ENCODE peak calls at places on chromosomes 11 and 22, in five cellular contexts. One of them, this sample, is unnamed.

GRCh38 chr11:876550-876949 is 33.9 kb downstream of the TSPAN4 start:
- DNase-seq in upper lobe of left lung: no peak
- DNase-seq in HL-60: no peak
- DNase-seq in cardiac muscle cell: no peak
- DNase-seq in bronchial epithelial cell: no peak
- DNase-seq in this sample: no peak

GRCh38 chr11:88414385-88414861 is 76.9 kb upstream of the CTSC start:
- DNase-seq in upper lobe of left lung: peak; percentile 64
- DNase-seq in HL-60: peak; percentile 44
- DNase-seq in cardiac muscle cell: peak; percentile 78
- DNase-seq in bronchial epithelial cell: peak; percentile 50
- DNase-seq in this sample: no peak

GRCh38 chr11:79294845-79295520 is 145.8 kb downstream of the TENM4 start:
- DNase-seq in upper lobe of left lung: no peak
- DNase-seq in HL-60: no peak
- DNase-seq in cardiac muscle cell: no peak
- DNase-seq in bronchial epithelial cell: no peak
- DNase-seq in this sample: no peak

GRCh38 chr11:119846374-119846773 is 117.4 kb upstream of the NECTIN1 start:
- DNase-seq in upper lobe of left lung: no peak
- DNase-seq in HL-60: no peak
- DNase-seq in cardiac muscle cell: no peak
- DNase-seq in bronchial epithelial cell: no peak
- DNase-seq in this sample: no peak

GRCh38 chr11:47514825-47515647 is 37.9 kb downstream of the CELF1 start:
- DNase-seq in upper lobe of left lung: no peak
- DNase-seq in HL-60: peak; percentile 58
- DNase-seq in cardiac muscle cell: no peak
- DNase-seq in bronchial epithelial cell: peak; percentile 73
- DNase-seq in this sample: no peak

GRCh38 chr11:65792456-65792855 is 5.6 kb downstream of the OVOL1 start:
- DNase-seq in upper lobe of left lung: no peak
- DNase-seq in HL-60: no peak
- DNase-seq in cardiac muscle cell: no peak
- DNase-seq in bronchial epithelial cell: no peak
- DNase-seq in this sample: no peak

GRCh38 chr22:41688365-41689211 is at the start of gene SNU13:
- DNase-seq in upper lobe of left lung: peak; percentile 96
- DNase-seq in HL-60: peak; percentile 94
- DNase-seq in cardiac muscle cell: peak; percentile 95
- DNase-seq in bronchial epithelial cell: peak; percentile 81
- DNase-seq in this sample: peak; percentile 82

GRCh38 chr11:89321401-89321800 is 143.7 kb downstream of the TYR start:
- DNase-seq in upper lobe of left lung: no peak
- DNase-seq in HL-60: no peak
- DNase-seq in cardiac muscle cell: no peak
- DNase-seq in bronchial epithelial cell: peak; percentile 57
- DNase-seq in this sample: no peak

GRCh38 chr11:70542406-70542805 is 144.1 kb downstream of the CTTN start:
- DNase-seq in upper lobe of left lung: peak; percentile 74
- DNase-seq in HL-60: no peak
- DNase-seq in cardiac muscle cell: no peak
- DNase-seq in bronchial epithelial cell: no peak
- DNase-seq in this sample: no peak

GRCh38 chr22:50530280-50530856 is 556 bp upstream of the TYMP start:
- DNase-seq in upper lobe of left lung: peak; percentile 88
- DNase-seq in HL-60: peak; percentile 87
- DNase-seq in cardiac muscle cell: no peak
- DNase-seq in bronchial epithelial cell: peak; percentile 52
- DNase-seq in this sample: no peak

GRCh38 chr11:59144579-59145345 is 2.1 kb downstream of the FAM111A start:
- DNase-seq in upper lobe of left lung: peak; percentile 85
- DNase-seq in HL-60: peak; percentile 43
- DNase-seq in cardiac muscle cell: peak; percentile 72
- DNase-seq in bronchial epithelial cell: peak; percentile 86
- DNase-seq in this sample: peak; percentile 54

GRCh38 chr22:44491666-44492405 is 6.2 kb downstream of the RTL6 start:
- DNase-seq in upper lobe of left lung: no peak
- DNase-seq in HL-60: no peak
- DNase-seq in cardiac muscle cell: no peak
- DNase-seq in bronchial epithelial cell: no peak
- DNase-seq in this sample: no peak

GRCh38 chr22:38724176-38724575 is 18.4 kb downstream of the GTPBP1 start:
- DNase-seq in upper lobe of left lung: no peak
- DNase-seq in HL-60: no peak
- DNase-seq in cardiac muscle cell: no peak
- DNase-seq in bronchial epithelial cell: no peak
- DNase-seq in this sample: no peak

GRCh38 chr11:76702378-76703128 is 32.0 kb upstream of the LRRC32 start:
- DNase-seq in upper lobe of left lung: no peak
- DNase-seq in HL-60: no peak
- DNase-seq in cardiac muscle cell: no peak
- DNase-seq in bronchial epithelial cell: no peak
- DNase-seq in this sample: no peak

GRCh38 chr11:26286472-26287066 is 45.4 kb upstream of the ANO3 start:
- DNase-seq in upper lobe of left lung: no peak
- DNase-seq in HL-60: no peak
- DNase-seq in cardiac muscle cell: peak; percentile 62
- DNase-seq in bronchial epithelial cell: peak; percentile 21
- DNase-seq in this sample: peak; percentile 63

GRCh38 chr22:30763815-30764686 is 69.4 kb downstream of the OSBP2 start:
- DNase-seq in upper lobe of left lung: peak; percentile 37
- DNase-seq in HL-60: peak; percentile 6
- DNase-seq in cardiac muscle cell: peak; percentile 84
- DNase-seq in bronchial epithelial cell: peak; percentile 89
- DNase-seq in this sample: peak; percentile 79

GRCh38 chr22:40216041-40216756 is 38.5 kb downstream of the TNRC6B start:
- DNase-seq in upper lobe of left lung: no peak
- DNase-seq in HL-60: peak; percentile 26
- DNase-seq in cardiac muscle cell: no peak
- DNase-seq in bronchial epithelial cell: no peak
- DNase-seq in this sample: no peak

DNA sequence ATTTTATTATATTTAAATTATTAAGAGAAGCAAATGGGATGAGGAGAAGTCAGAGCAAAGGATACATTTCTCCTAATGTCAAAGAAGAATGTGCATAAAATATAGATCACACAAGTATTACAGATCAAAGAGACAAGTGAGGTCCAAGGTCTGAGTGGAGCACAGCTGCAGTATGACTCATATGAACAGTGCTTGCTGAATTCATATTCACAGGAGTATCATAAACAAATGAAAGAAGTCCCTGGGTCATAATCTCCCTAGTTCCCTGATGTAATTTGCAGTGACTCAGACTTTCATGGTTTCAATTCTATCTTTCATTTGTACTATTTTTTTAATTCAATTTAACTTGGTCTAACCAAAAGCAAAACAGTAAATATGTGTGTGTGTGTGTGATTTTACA is 499.0 kb upstream of the CCDC179 start:
- DNase-seq in upper lobe of left lung: no peak
- DNase-seq in HL-60: no peak
- DNase-seq in cardiac muscle cell: no peak
- DNase-seq in bronchial epithelial cell: peak; percentile 94
- DNase-seq in this sample: no peak
- H3K27me3 ChIP-seq in upper lobe of left lung: no peaks in the 10 kb centered on the region
- H3K27me3 ChIP-seq in HL-60: no peaks in the 10 kb centered on the region
- H3K27me3 ChIP-seq in cardiac muscle cell: no peaks in the 10 kb centered on the region
- H3K27me3 ChIP-seq in bronchial epithelial cell: no peaks in the 10 kb centered on the region
- H3K27me3 ChIP-seq in this sample: no peaks in the 10 kb centered on the region

GRCh38 chr11:45423036-45423435 is 136.9 kb upstream of the SYT13 start:
- DNase-seq in upper lobe of left lung: no peak
- DNase-seq in HL-60: no peak
- DNase-seq in cardiac muscle cell: no peak
- DNase-seq in bronchial epithelial cell: no peak
- DNase-seq in this sample: no peak
- H3K27me3 ChIP-seq in upper lobe of left lung: no peaks in the 10 kb centered on the region
- H3K27me3 ChIP-seq in HL-60: no peaks in the 10 kb centered on the region
- H3K27me3 ChIP-seq in cardiac muscle cell: no peaks in the 10 kb centered on the region
- H3K27me3 ChIP-seq in bronchial epithelial cell: no peaks in the 10 kb centered on the region
- H3K27me3 ChIP-seq in this sample: no peaks in the 10 kb centered on the region

DNA sequence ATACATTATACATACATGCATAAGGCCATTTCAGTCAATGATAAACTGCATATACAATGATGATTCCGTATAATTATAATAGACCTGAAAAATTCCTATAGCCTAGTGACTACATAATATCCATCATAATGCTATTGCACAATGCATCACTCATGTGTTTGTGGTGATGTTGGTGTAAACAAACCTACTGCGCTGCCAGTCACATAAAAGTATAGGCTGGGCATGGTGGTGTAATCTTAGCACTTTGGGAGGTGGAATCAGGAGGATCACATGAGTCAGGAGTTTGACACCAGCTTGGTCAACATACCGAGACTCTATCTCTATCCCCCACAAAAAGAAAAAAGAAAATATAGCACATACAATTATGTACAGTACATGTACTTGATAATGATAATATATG is 163.7 kb upstream of the DDI1 start:
- DNase-seq in upper lobe of left lung: no peak
- DNase-seq in HL-60: no peak
- DNase-seq in cardiac muscle cell: no peak
- DNase-seq in bronchial epithelial cell: peak; percentile 47
- DNase-seq in this sample: no peak
- H3K27me3 ChIP-seq in upper lobe of left lung: no peaks in the 10 kb centered on the region
- H3K27me3 ChIP-seq in HL-60: no peaks in the 10 kb centered on the region
- H3K27me3 ChIP-seq in cardiac muscle cell: no peaks in the 10 kb centered on the region
- H3K27me3 ChIP-seq in bronchial epithelial cell: no peaks in the 10 kb centered on the region
- H3K27me3 ChIP-seq in this sample: no peaks in the 10 kb centered on the region

GRCh38 chr11:74755395-74755995 is 6.8 kb downstream of the RNF169 start:
- DNase-seq in upper lobe of left lung: no peak
- DNase-seq in HL-60: no peak
- DNase-seq in cardiac muscle cell: no peak
- DNase-seq in bronchial epithelial cell: peak; percentile 49
- DNase-seq in this sample: no peak
- H3K27me3 ChIP-seq in upper lobe of left lung: no peaks in the 10 kb centered on the region
- H3K27me3 ChIP-seq in HL-60: no peaks in the 10 kb centered on the region
- H3K27me3 ChIP-seq in cardiac muscle cell: no peaks in the 10 kb centered on the region
- H3K27me3 ChIP-seq in bronchial epithelial cell: no peaks in the 10 kb centered on the region
- H3K27me3 ChIP-seq in this sample: no peaks in the 10 kb centered on the region

GRCh38 chr22:20964799-20965103 is 2.3 kb upstream of the AIFM3 start:
- DNase-seq in upper lobe of left lung: no peak
- DNase-seq in HL-60: no peak
- DNase-seq in cardiac muscle cell: no peak
- DNase-seq in bronchial epithelial cell: no peak
- DNase-seq in this sample: no peak

GRCh38 chr22:20965888-20966855 is 883 bp upstream of the AIFM3 start:
- DNase-seq in upper lobe of left lung: no peak
- DNase-seq in HL-60: no peak
- DNase-seq in cardiac muscle cell: no peak
- DNase-seq in bronchial epithelial cell: no peak
- DNase-seq in this sample: no peak

GRCh38 chr22:20964090-20964798 is 2.8 kb upstream of the AIFM3 start:
- DNase-seq in upper lobe of left lung: no peak
- DNase-seq in HL-60: no peak
- DNase-seq in cardiac muscle cell: no peak
- DNase-seq in bronchial epithelial cell: no peak
- DNase-seq in this sample: no peak

GRCh38 chr22:20966883-20967696 is at the start of gene AIFM3:
- DNase-seq in upper lobe of left lung: no peak
- DNase-seq in HL-60: no peak
- DNase-seq in cardiac muscle cell: no peak
- DNase-seq in bronchial epithelial cell: no peak
- DNase-seq in this sample: no peak

DNA sequence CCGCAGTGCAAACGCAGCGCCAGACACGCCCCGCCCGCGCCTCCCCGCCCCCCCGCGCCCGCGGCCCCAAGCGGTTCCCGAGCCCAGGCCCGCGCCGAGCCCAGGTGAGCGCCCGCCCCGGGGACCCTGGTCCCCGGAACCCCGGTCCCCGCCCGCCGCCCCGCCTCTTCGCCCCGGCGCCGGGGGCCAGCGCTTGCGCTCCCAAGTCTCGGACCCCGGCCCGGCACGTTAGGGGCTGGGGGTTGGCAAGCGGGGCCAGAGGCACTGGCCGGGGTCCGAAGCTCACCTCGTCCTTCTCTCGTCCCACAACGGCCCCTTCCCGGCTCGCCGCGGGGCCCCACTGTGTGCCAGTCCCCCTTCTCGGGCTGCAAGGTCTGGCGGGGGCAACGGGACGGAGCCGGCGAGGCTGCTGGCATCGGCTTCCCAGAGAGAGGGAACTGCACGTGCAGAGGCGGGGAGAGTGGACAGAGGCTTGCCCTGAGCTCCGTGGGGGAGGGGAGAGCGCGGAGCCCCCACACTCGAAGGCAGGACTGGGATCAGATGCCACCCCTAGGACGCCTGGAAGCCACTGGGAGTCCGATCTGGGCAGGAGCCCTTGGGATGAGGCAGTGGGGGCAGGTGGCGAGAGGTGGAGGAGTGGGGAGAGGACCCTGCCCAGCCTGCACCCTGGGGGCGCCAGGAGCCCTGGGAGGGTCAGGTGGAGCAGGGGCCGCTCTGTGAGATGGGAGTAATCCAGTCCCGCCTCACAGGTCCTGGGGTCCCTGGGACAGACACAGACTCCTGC is 1.8 kb upstream of the AIFM3 start:
- DNase-seq in upper lobe of left lung: no peak
- DNase-seq in HL-60: no peak
- DNase-seq in cardiac muscle cell: peak; percentile 33
- DNase-seq in bronchial epithelial cell: no peak
- DNase-seq in this sample: no peak
- H3K27me3 ChIP-seq in upper lobe of left lung: no peaks in the 10 kb centered on the region
- H3K27me3 ChIP-seq in HL-60: no peaks in the 10 kb centered on the region
- H3K27me3 ChIP-seq in cardiac muscle cell: peaks cover 34% of the 10 kb centered on the region
- H3K27me3 ChIP-seq in bronchial epithelial cell: no peaks in the 10 kb centered on the region
- H3K27me3 ChIP-seq in this sample: peaks cover 50% of the 10 kb centered on the region

GRCh38 chr11:100442017-100442416 is 245.1 kb upstream of the ARHGAP42 start:
- DNase-seq in upper lobe of left lung: no peak
- DNase-seq in HL-60: no peak
- DNase-seq in cardiac muscle cell: no peak
- DNase-seq in bronchial epithelial cell: peak; percentile 62
- DNase-seq in this sample: no peak
- H3K27me3 ChIP-seq in upper lobe of left lung: no peaks in the 10 kb centered on the region
- H3K27me3 ChIP-seq in HL-60: no peaks in the 10 kb centered on the region
- H3K27me3 ChIP-seq in cardiac muscle cell: no peaks in the 10 kb centered on the region
- H3K27me3 ChIP-seq in bronchial epithelial cell: peaks cover under 1% of the 10 kb centered on the region
- H3K27me3 ChIP-seq in this sample: no peaks in the 10 kb centered on the region

GRCh38 chr11:35523351-35523768 is 2.1 kb downstream of the PAMR1 start:
- DNase-seq in upper lobe of left lung: no peak
- DNase-seq in HL-60: no peak
- DNase-seq in cardiac muscle cell: no peak
- DNase-seq in bronchial epithelial cell: no peak
- DNase-seq in this sample: no peak

GRCh38 chr11:35523861-35524260 is 1.6 kb downstream of the PAMR1 start:
- DNase-seq in upper lobe of left lung: no peak
- DNase-seq in HL-60: no peak
- DNase-seq in cardiac muscle cell: no peak
- DNase-seq in bronchial epithelial cell: no peak
- DNase-seq in this sample: no peak

GRCh38 chr11:35525501-35526175 is at the start of gene PAMR1:
- DNase-seq in upper lobe of left lung: peak; percentile 43
- DNase-seq in HL-60: no peak
- DNase-seq in cardiac muscle cell: peak; percentile 74
- DNase-seq in bronchial epithelial cell: peak; percentile 44
- DNase-seq in this sample: peak; percentile 58

GRCh38 chr11:35524780-35525179 is 636 bp downstream of the PAMR1 start:
- DNase-seq in upper lobe of left lung: no peak
- DNase-seq in HL-60: no peak
- DNase-seq in cardiac muscle cell: no peak
- DNase-seq in bronchial epithelial cell: peak; percentile 55
- DNase-seq in this sample: no peak

GRCh38 chr11:35526370-35526792 is 965 bp upstream of the PAMR1 start:
- DNase-seq in upper lobe of left lung: no peak
- DNase-seq in HL-60: no peak
- DNase-seq in cardiac muscle cell: no peak
- DNase-seq in bronchial epithelial cell: no peak
- DNase-seq in this sample: no peak
- H3K27me3 ChIP-seq in upper lobe of left lung: peaks cover 2% of the 10 kb centered on the region
- H3K27me3 ChIP-seq in HL-60: peaks cover 43% of the 10 kb centered on the region
- H3K27me3 ChIP-seq in cardiac muscle cell: peaks cover 14% of the 10 kb centered on the region
- H3K27me3 ChIP-seq in bronchial epithelial cell: no peaks in the 10 kb centered on the region
- H3K27me3 ChIP-seq in this sample: no peaks in the 10 kb centered on the region

GRCh38 chr11:72587696-72588095 is 86.5 kb downstream of the PDE2A start:
- DNase-seq in upper lobe of left lung: no peak
- DNase-seq in HL-60: no peak
- DNase-seq in cardiac muscle cell: no peak
- DNase-seq in bronchial epithelial cell: no peak
- DNase-seq in this sample: no peak
- H3K27me3 ChIP-seq in upper lobe of left lung: peaks cover 10% of the 10 kb centered on the region
- H3K27me3 ChIP-seq in HL-60: peaks cover 59% of the 10 kb centered on the region
- H3K27me3 ChIP-seq in cardiac muscle cell: peaks cover 95% of the 10 kb centered on the region
- H3K27me3 ChIP-seq in bronchial epithelial cell: peaks cover 25% of the 10 kb centered on the region
- H3K27me3 ChIP-seq in this sample: peaks cover 95% of the 10 kb centered on the region